ENCODE peak calls at places on chromosome 14, in seven cellular contexts. F is esophagus squamous epithelium, W is neural crest cell, A is mucosa of descending colon, O is left lung, H is lower leg skin, S is GM13977. P is an unnamed sample.

GRCh38 chr14:86838363-86838762 is 1154.6 kb downstream of the GALC start:
- DNase-seq in F (no peak), W (no peak), A (no peak), O (no peak), H (no peak), S (no peak), P (no peak)

GRCh38 chr14:38098074-38098846 is 109.4 kb upstream of the SSTR1 start:
- DNase-seq in F (no peak), W (no peak), A (no peak), O (no peak), H (no peak), S (no peak), P (no peak)

GRCh38 chr14:20745571-20746358 is at the start of gene EDDM3A:
- DNase-seq in F (no peak), W (no peak), A (no peak), O (no peak), H (no peak), S (no peak), P (no peak)

GRCh38 chr14:96762650-96763049 is 34.5 kb upstream of the VRK1 start:
- DNase-seq in F (no peak), W (peak), A (no peak), O (no peak), H (peak), S (peak), P (no peak)

GRCh38 chr14:96225745-96226151 is 21.1 kb downstream of the BDKRB2 start:
- DNase-seq in F (no peak), W (no peak), A (peak), O (no peak), H (no peak), S (no peak), P (no peak)

GRCh38 chr14:41960316-41960715 is 353.6 kb downstream of the LRFN5 start:
- DNase-seq in F (no peak), W (no peak), A (no peak), O (no peak), H (no peak), S (no peak), P (no peak)

GRCh38 chr14:101505216-101505970 is 55.9 kb upstream of the DIO3 start:
- DNase-seq in F (no peak), W (no peak), A (peak), O (peak), H (peak), S (no peak), P (peak)

GRCh38 chr14:100472094-100472455 is 115.1 kb downstream of the BEGAIN start:
- DNase-seq in F (no peak), W (no peak), A (no peak), O (no peak), H (no peak), S (no peak), P (no peak)

GRCh38 chr14:21428930-21429329 is 27.0 kb downstream of the CHD8 start:
- DNase-seq in F (no peak), W (no peak), A (no peak), O (no peak), H (no peak), S (no peak), P (no peak)

GRCh38 chr14:61623927-61624326 is 71.4 kb upstream of the HIF1A start:
- DNase-seq in F (no peak), W (no peak), A (no peak), O (no peak), H (no peak), S (no peak), P (no peak)

GRCh38 chr14:49920935-49921334 is 28.1 kb downstream of the ARF6 start:
- DNase-seq in F (no peak), W (no peak), A (no peak), O (no peak), H (no peak), S (peak), P (no peak)

GRCh38 chr14:39372656-39373055 is 59.6 kb downstream of the FBXO33 start:
- DNase-seq in F (no peak), W (no peak), A (no peak), O (no peak), H (no peak), S (no peak), P (no peak)

GRCh38 chr14:49692191-49692757 is 646 bp upstream of the KLHDC1 start:
- DNase-seq in F (no peak), W (no peak), A (no peak), O (no peak), H (no peak), S (no peak), P (no peak)

GRCh38 chr14:22158560-22158959 is 430.5 kb downstream of the DAD1 start:
- DNase-seq in F (no peak), W (no peak), A (no peak), O (no peak), H (no peak), S (no peak), P (no peak)

GRCh38 chr14:22070119-22070982 is 396.7 kb upstream of the OR4E1 start:
- DNase-seq in F (no peak), W (no peak), A (peak), O (peak), H (no peak), S (no peak), P (no peak)

DNA sequence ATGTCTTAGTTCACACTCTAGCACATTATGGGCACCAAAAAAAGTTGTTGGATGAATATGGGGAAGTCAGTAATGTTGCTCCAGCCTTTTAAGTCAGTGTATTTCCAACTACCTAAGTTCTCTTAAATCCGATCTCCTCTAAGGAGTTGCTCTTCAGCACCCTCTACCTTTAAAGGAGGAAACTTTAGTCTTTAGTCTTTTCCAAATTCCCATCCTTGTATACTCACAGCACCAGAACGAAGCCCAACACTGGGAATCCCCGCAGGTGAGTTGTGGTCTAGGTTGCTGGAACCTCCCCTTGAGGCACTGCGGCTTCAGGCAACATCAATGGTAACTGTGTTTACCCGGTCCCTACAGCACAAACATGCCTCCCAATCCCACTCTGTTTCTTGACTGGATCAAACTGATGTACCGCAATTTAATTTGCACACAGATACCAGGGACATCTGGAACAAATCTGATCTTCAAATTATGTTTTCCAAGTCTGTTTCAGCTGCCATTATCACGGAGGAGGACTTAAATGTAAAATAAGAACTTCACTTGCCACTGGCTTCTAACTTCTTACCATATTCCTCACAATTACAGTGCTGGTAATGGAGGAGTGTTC is 179.0 kb downstream of the FOXN3 start:
- DNase-seq in F (no peak), W (no peak), A (no peak), O (no peak), H (no peak), S (no peak), P (no peak)
- TF ChIP-seq CTCF in F (peak), W (peak), A (no peak), O (peak), H (no peak), S (no peak), P (peak)

GRCh38 chr14:74698471-74698870 is 14.4 kb downstream of the AREL1 start:
- DNase-seq in F (no peak), W (no peak), A (no peak), O (no peak), H (no peak), S (no peak), P (no peak)
- TF ChIP-seq CTCF in F (no peak), W (no peak), A (no peak), O (no peak), H (no peak), S (no peak), P (no peak)

DNA sequence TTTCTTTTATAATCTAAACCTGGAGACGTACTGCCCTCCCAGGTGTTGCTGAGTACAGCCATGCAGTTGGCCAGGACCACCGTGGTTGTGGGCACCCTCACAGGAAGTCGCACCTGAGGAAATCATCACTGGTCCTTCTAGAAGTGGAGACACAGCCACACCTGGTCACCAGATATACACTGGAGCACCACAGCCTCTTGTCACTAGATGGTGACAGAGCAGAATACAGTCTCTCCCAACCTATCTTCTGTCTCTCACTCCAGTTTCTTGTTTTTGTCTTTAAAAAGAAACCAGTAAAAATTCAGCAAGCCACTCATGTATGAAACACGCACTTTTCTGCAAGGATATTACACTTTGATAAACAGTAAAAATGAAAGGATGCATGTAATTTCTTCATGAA is 43.1 kb upstream of the GPHB5 start:
- DNase-seq in F (no peak), W (no peak), A (no peak), O (no peak), H (no peak), S (no peak), P (no peak)
- TF ChIP-seq CTCF in F (no peak), W (no peak), A (no peak), O (no peak), H (no peak), S (peak), P (peak)

DNA sequence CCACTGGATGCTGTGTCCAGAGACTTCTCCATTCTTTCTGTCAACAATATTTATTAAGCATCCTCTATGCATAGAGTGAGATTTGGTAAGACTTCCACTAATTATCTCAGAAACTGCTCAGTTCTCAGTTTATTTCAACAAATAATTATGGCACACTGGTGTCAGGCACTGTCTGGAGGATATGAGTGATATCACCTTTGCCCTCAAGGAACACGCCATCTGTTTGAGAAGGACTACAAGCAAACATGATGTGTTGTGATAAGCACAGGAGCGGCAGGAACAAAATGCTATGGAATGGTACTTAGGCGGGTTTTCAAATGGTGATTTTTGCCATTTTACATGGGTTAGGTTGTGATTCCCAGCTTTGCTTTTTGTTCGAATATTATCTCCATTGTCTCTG is 229.2 kb downstream of the DPF3 start:
- DNase-seq in F (no peak), W (no peak), A (no peak), O (no peak), H (no peak), S (no peak), P (no peak)
- TF ChIP-seq CTCF in F (no peak), W (no peak), A (no peak), O (no peak), H (no peak), S (no peak), P (no peak)

DNA sequence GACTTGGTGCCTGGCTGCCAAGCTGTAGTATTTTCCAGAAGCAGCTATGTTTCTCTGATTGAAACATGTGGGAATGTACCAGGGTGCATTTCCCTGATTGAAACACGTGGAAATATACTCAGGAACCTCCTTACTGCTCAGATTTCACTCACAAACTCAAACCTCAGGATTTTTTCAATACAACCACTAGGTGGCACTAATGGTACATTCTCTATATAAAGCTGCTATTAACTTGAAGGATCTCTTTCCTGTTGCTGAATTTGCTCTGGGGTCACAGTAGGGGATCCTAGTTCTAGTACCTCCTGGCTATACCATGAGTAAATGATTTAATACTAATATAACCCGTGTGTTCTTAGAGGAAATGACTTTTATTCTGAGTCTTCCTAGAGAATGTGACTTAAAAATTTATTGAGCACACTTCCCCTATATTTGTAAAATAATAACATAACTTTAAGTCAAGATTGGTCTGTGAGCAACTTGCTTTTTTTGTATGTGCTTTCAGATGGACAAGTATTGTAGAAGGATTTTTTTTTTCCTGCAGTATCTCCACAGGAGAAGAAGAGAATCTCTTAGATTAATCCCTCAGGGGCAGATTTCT is 173.8 kb upstream of the MIS18BP1 start:
- DNase-seq in F (no peak), W (no peak), A (no peak), O (no peak), H (no peak), S (peak), P (no peak)
- TF ChIP-seq CTCF in F (peak), W (peak), A (no peak), O (peak), H (no peak), S (peak), P (peak)

P was measured in chondrocyte.